ENCODE peak calls at places on chromosomes 3 and 15, in nine cellular contexts. J is IMR-90, S is esophagus muscularis mucosa, L is upper lobe of left lung, Z is stomach, U is H1, G is Peyer's patch, W is adrenal gland, O is uterus. T is an unnamed sample.

GRCh38 chr15:89399070-89399389 is 64.4 kb upstream of the POLG start:
- DNase-seq in J (no peak), S (no peak), L (no peak), Z (no peak), U (no peak), G (no peak), W (no peak), O (no peak), T (no peak)

GRCh38 chr3:15428539-15428938 is 1.1 kb downstream of the EAF1 start:
- DNase-seq in J (peak; percentile 67), S (no peak), L (no peak), Z (no peak), U (no peak), G (no peak), W (peak; percentile 26), O (no peak), T (no peak)

GRCh38 chr15:40929730-40930429 is 740 bp downstream of the DLL4 start:
- DNase-seq in J (peak; percentile 64), S (no peak), L (peak; percentile 62), Z (peak; percentile 63), U (peak; percentile 80), G (peak; percentile 67), W (peak; percentile 55), O (no peak), T (peak; percentile 62)

GRCh38 chr3:134294302-134294925 is 43.8 kb upstream of the RYK start:
- DNase-seq in J (no peak), S (no peak), L (no peak), Z (no peak), U (peak; percentile 1), G (no peak), W (no peak), O (no peak), T (no peak)

GRCh38 chr3:46609944-46610722 is 2.2 kb upstream of the FAM240A start:
- DNase-seq in J (no peak), S (peak; percentile 88), L (no peak), Z (no peak), U (peak; percentile 30), G (no peak), W (no peak), O (no peak), T (no peak)

GRCh38 chr3:69865920-69866679 is 126.8 kb downstream of the MITF start:
- DNase-seq in J (peak; percentile 23), S (no peak), L (peak; percentile 82), Z (peak; percentile 83), U (no peak), G (no peak), W (peak; percentile 47), O (no peak), T (peak; percentile 81)

GRCh38 chr15:101482526-101483371 is 6.8 kb downstream of the PCSK6 start:
- DNase-seq in J (no peak), S (no peak), L (no peak), Z (no peak), U (no peak), G (no peak), W (no peak), O (no peak), T (no peak)

GRCh38 chr15:26890988-26891387 is 24.1 kb downstream of the GABRA5 start:
- DNase-seq in J (no peak), S (no peak), L (no peak), Z (no peak), U (no peak), G (no peak), W (no peak), O (no peak), T (no peak)

GRCh38 chr3:126128504-126129407 is 44.8 kb upstream of the SLC41A3 start:
- DNase-seq in J (no peak), S (peak; percentile 39), L (peak; percentile 15), Z (peak; percentile 11), U (peak; percentile 31), G (peak; percentile 30), W (peak; percentile 9), O (peak; percentile 7), T (peak; percentile 11)

GRCh38 chr3:184443364-184443763 is 63.5 kb downstream of the CHRD start:
- DNase-seq in J (no peak), S (peak; percentile 70), L (no peak), Z (no peak), U (no peak), G (no peak), W (no peak), O (no peak), T (no peak)

GRCh38 chr15:76338555-76339301 is 2.2 kb downstream of the ISL2 start:
- DNase-seq in J (no peak), S (no peak), L (no peak), Z (no peak), U (no peak), G (no peak), W (no peak), O (no peak), T (no peak)

GRCh38 chr3:121748638-121749275 is 784 bp downstream of the GOLGB1 start:
- DNase-seq in J (peak; percentile 50), S (no peak), L (peak; percentile 84), Z (peak; percentile 77), U (no peak), G (peak; percentile 85), W (peak; percentile 73), O (no peak), T (peak; percentile 76)

GRCh38 chr15:90871097-90871715 is 2.8 kb downstream of the FURIN start:
- DNase-seq in J (no peak), S (no peak), L (no peak), Z (no peak), U (peak; percentile 66), G (peak; percentile 63), W (no peak), O (peak; percentile 31), T (no peak)

DNA sequence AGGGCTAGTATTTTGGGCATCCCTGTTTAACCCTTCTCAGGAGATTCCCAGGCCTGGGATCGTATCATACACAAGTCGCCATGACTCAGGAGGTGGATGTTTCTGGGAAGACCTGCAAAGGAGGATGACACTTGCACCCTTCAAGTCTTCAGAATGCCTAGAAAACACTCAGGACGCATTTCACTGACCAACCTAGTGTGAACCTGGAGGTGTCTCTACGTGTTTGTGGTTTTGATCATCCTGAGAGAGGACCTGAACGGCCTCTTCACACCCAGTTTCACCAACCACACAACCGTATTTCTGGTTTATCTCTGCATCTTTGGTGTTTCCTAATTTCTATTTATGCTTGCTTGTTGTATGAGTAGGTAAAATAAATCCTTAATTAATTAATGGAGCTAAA is 2.8 kb upstream of the CLDND1 start:
- DNase-seq in J (no peak), S (no peak), L (no peak), Z (no peak), U (no peak), G (no peak), W (no peak), O (no peak), T (no peak)
- TF ChIP-seq POLR2A in J (no peak), S (no peak), L (no peak), Z (no peak), U (no peak), G (no peak), W (no peak), O (no peak), T (no peak)

DNA sequence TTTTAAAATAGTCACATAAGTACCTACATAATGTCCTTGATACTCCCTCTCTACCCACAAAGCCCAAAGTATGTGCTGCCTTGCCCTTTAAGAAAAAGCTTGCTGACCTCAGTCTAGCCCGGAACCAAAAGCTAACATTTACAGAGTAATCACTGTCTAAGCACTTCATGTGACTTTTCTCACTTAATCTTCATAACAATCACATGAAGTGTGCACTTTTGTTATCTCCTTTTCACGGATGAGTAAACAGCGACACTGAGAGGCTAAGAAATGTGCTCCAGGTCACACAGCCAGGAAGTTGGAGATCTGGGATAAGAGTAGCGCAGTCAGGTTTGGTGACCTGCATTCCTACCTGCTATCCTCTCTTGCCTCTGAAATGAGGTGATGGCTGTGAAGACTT is 194.0 kb downstream of the ITPR1 start:
- DNase-seq in J (no peak), S (no peak), L (no peak), Z (no peak), U (no peak), G (no peak), W (no peak), O (no peak), T (no peak)
- H3K36me3 ChIP-seq in J (peaks cover 3% of the 10 kb centered on the region), S (peaks cover 76% of the 10 kb centered on the region), L (peaks cover 22% of the 10 kb centered on the region), Z (peaks cover 90% of the 10 kb centered on the region), U (no peaks in the 10 kb centered on the region), G (no peaks in the 10 kb centered on the region), W (no peaks in the 10 kb centered on the region), O (no peaks in the 10 kb centered on the region), T (no peaks in the 10 kb centered on the region)

DNA sequence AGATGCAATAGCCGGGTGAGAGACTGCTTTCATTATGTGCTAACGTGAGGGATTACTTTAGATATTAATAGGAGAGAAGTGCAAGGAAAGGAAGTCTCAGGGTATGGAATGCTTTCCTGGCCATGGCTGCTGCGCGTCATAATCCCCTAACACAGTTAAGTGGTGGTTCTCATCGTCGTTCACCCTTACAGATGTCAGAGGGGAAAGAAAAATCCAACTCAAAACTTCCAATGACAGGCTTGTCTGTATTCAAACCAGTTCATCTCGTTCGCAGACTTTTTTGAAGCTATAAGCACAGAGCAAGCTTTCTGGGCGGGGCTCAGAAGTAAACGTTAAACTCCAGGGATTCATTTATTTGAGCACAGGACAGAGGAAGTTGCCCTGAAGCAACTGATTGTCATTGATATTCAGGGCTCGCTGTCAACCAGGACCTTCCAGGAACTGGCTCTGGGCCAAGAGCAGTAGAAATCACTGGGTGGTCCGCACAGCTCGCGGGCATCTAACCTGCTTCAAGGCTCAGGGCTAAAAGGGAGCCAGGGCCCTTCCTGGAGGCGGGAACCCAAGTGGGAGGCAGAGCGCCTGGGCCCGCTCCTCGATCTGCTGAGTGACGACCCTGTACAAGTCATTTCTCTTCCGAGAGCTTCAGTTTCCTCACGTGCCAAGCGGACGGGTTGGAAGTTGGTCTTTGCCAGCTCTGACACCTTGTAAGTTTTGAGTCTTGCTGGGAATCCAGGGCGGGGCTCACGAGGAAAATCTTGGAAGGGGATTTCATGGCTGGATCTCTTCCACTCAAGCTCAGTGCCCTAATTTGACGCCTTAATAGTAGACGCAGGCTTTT is 1.1 kb upstream of the LPP start:
- DNase-seq in J (peak; percentile 73), S (no peak), L (peak; percentile 44), Z (peak; percentile 49), U (peak; percentile 61), G (peak; percentile 64), W (peak; percentile 38), O (peak; percentile 69), T (peak; percentile 42)
- TF ChIP-seq POLR2A in J (peak; percentile 27), S (no peak), L (peak; percentile 7), Z (no peak), U (peak; percentile 92), G (peak; percentile 17), W (no peak), O (no peak), T (no peak)

DNA sequence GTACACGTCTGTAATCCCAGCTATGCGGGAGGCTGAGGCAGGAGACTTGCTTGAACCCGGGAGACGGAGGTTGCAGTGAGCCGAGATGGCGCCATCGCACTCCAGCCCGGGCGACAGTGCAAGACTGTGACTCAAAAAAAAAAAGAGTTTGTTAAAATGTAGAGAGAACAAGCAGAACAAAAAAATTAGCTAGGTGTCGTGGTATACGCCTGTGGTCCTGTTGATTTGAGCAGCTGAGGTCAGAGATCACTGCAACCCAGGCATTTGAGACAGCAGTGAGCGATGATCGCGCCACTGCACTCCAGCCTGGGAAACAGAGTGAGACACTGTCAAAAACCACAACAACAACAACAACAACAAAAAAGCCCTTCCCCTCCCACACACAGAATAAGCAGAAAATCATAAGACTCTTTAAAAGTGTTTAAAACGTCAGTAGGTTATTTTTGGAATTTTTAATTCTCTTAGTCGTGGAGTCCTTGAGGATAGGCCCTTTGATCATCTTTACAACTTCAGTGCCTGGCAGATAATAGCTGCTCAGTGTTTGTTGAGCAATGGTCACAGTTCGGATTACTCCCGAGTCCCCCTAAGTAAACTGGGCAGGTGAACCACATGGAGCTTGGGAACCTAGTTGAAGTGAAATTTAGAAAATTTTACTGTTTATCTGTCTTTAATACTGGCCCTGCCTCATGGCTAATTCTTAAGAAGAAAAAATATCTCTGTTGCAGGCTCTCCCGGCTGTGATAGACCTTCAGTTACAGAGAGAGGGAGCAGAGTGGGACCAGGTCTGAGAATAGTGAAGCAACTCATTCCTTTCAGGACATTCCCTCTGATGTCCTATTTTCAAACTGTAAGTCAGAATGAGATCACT is 6.2 kb downstream of the NIPA2 start:
- DNase-seq in J (no peak), S (no peak), L (no peak), Z (no peak), U (no peak), G (no peak), W (no peak), O (no peak), T (no peak)
- H3K36me3 ChIP-seq in J (peaks cover 13% of the 10 kb centered on the region), S (peaks cover 42% of the 10 kb centered on the region), L (peaks cover 23% of the 10 kb centered on the region), Z (peaks cover 76% of the 10 kb centered on the region), U (peaks cover 13% of the 10 kb centered on the region), G (no peaks in the 10 kb centered on the region), W (no peaks in the 10 kb centered on the region), O (no peaks in the 10 kb centered on the region), T (no peaks in the 10 kb centered on the region)